ENCODE peak calls at places on chromosomes 5 and 9, in five cellular contexts. A is NCI-H774, Q is right cardiac atrium, J is tibial artery, N is Kasumi-1. T is an unnamed sample.

GRCh38 chr5:135631356-135631755 is 52.6 kb upstream of the CXCL14 start:
- DNase-seq in A (no peak), Q (no peak), J (no peak), N (no peak), T (no peak)

GRCh38 chr5:158456756-158457155 is 597.8 kb upstream of the CLINT1 start:
- DNase-seq in A (no peak), Q (no peak), J (no peak), N (no peak), T (no peak)

GRCh38 chr9:113988951-113989780 is 88.9 kb downstream of the AMBP start:
- DNase-seq in A (no peak), Q (peak), J (peak), N (no peak), T (no peak)

GRCh38 chr9:131178382-131178781 is 53.0 kb downstream of the NUP214 start:
- DNase-seq in A (no peak), Q (peak), J (peak), N (peak), T (peak)

GRCh38 chr5:32645246-32645645 is 59.9 kb downstream of the SUB1 start:
- DNase-seq in A (no peak), Q (no peak), J (peak), N (no peak), T (no peak)

GRCh38 chr9:97425992-97426336 is 14.1 kb downstream of the TDRD7 start:
- DNase-seq in A (no peak), Q (no peak), J (no peak), N (no peak), T (no peak)

GRCh38 chr5:35803221-35803651 is 53.5 kb upstream of the IL7R start:
- DNase-seq in A (peak), Q (no peak), J (no peak), N (peak), T (no peak)

GRCh38 chr9:105280730-105281129 is 36.3 kb downstream of the SLC44A1 start:
- DNase-seq in A (no peak), Q (no peak), J (no peak), N (no peak), T (no peak)

GRCh38 chr5:76174101-76174500 is 90.9 kb downstream of the SV2C start:
- DNase-seq in A (no peak), Q (no peak), J (no peak), N (no peak), T (no peak)

GRCh38 chr5:62779010-62779422 is 200.4 kb downstream of the LRRC70 start:
- DNase-seq in A (peak), Q (no peak), J (no peak), N (peak), T (no peak)

T was measured in T-helper 1 cell.